ENCODE peak calls at places on chromosomes 13 and 19, in seven cellular contexts. Z, B, V, N, Y, J and Q are unnamed samples. For H3K36me3, the result is how much of the 10 kb centered on the place peaks cover.

GRCh38 chr13:23792680-23793079 is 96.5 kb downstream of the MIPEP start:
- DNase-seq in B (no peak), Y (no peak), J (no peak), N (no peak), V (no peak), Z (no peak), Q (no peak)

GRCh38 chr13:101382086-101382485 is 34.2 kb downstream of the NALCN start:
- DNase-seq in Y (no peak), N (no peak), V (no peak), Z (no peak), B (no peak), J (no peak), Q (no peak)

GRCh38 chr19:45955905-45956608 is 17.6 kb downstream of the NOVA2 start:
- DNase-seq in N (no peak), Z (no peak), V (peak), Y (no peak), B (no peak), J (peak), Q (peak)

GRCh38 chr19:13164370-13165090 is 14.3 kb downstream of the IER2 start:
- DNase-seq in Z (peak), N (peak), Y (no peak), J (peak), B (peak), V (no peak), Q (no peak)

GRCh38 chr13:100269837-100270236 is 180.9 kb downstream of the PCCA start:
- DNase-seq in Z (peak), B (peak), N (no peak), V (peak), Y (no peak), J (peak), Q (peak)

GRCh38 chr13:32938907-32939306 is 77.3 kb upstream of the KL start:
- DNase-seq in J (peak), V (no peak), N (no peak), Z (no peak), B (no peak), Y (no peak), Q (peak)

GRCh38 chr13:43331676-43332075 is 308.3 kb downstream of the DNAJC15 start:
- DNase-seq in N (no peak), V (no peak), Z (no peak), Y (no peak), B (no peak), J (no peak), Q (peak)

GRCh38 chr19:6736169-6736916 is 1.0 kb downstream of the GPR108 start:
- DNase-seq in Z (peak), B (peak), V (peak), Y (peak), J (peak), N (peak), Q (peak)

GRCh38 chr19:43450545-43450997 is 14.8 kb downstream of the LYPD3 start:
- DNase-seq in V (no peak), Y (no peak), J (no peak), B (no peak), Z (no peak), N (no peak), Q (no peak)

GRCh38 chr13:84962141-84962750 is 837.0 kb downstream of the SLITRK6 start:
- DNase-seq in V (no peak), B (no peak), N (no peak), Z (no peak), J (no peak), Y (peak), Q (no peak)

GRCh38 chr13:43300817-43301216 is 277.4 kb downstream of the DNAJC15 start:
- DNase-seq in Y (no peak), V (no peak), Z (no peak), N (no peak), B (no peak), J (no peak), Q (no peak)

GRCh38 chr19:13794388-13794751 is 873 bp upstream of the ZSWIM4 start:
- DNase-seq in B (peak), Y (no peak), J (peak), N (no peak), Z (peak), V (peak), Q (peak)

GRCh38 chr13:33509642-33510229 is 224.2 kb upstream of the STARD13 start:
- DNase-seq in Y (no peak), J (peak), Z (peak), N (no peak), V (peak), B (peak), Q (no peak)

GRCh38 chr19:17025361-17025760 is 1.2 kb downstream of the CPAMD8 start:
- DNase-seq in V (no peak), J (no peak), N (no peak), Y (no peak), B (no peak), Z (no peak), Q (no peak)

GRCh38 chr19:41939861-41940442 is 11.7 kb upstream of the ERFL start:
- DNase-seq in Y (no peak), V (no peak), B (peak), Z (no peak), J (no peak), N (no peak), Q (no peak)

GRCh38 chr13:29497137-29497654 is 98.3 kb downstream of the SLC7A1 start:
- DNase-seq in B (no peak), V (no peak), Z (peak), N (no peak), Y (no peak), J (no peak), Q (peak)

GRCh38 chr13:72290962-72291681 is 424.1 kb upstream of the DACH1 start:
- DNase-seq in N (no peak), B (no peak), V (no peak), J (peak), Y (no peak), Z (no peak), Q (peak)

GRCh38 chr13:109145631-109146030 is 516.2 kb downstream of the MYO16 start:
- DNase-seq in Z (no peak), V (no peak), B (peak), J (peak), Y (peak), N (no peak), Q (peak)

GRCh38 chr13:95530178-95530577 is 22.3 kb upstream of the CLDN10 start:
- DNase-seq in Y (peak), Z (no peak), V (no peak), J (peak), N (no peak), B (no peak), Q (peak)

GRCh38 chr13:49125964-49126363 is 94.2 kb upstream of the MLNR start:
- DNase-seq in B (no peak), N (no peak), J (no peak), V (no peak), Z (no peak), Y (no peak), Q (no peak)

GRCh38 chr19:10145031-10145430 is 25.3 kb upstream of the EIF3G start:
- DNase-seq in N (no peak), B (no peak), Y (no peak), J (no peak), V (no peak), Z (no peak), Q (no peak)

GRCh38 chr13:23980160-23980551 is 82.9 kb upstream of the C1QTNF9B start:
- DNase-seq in B (peak), Z (peak), Y (peak), J (peak), N (peak), V (peak), Q (peak)

GRCh38 chr13:32650705-32651311 is 64.6 kb downstream of the PDS5B start:
- DNase-seq in B (peak), N (peak), V (peak), Z (peak), J (peak), Y (peak), Q (peak)

GRCh38 chr19:23792784-23793183 is 34.1 kb upstream of the ZNF681 start:
- DNase-seq in Y (no peak), J (no peak), V (no peak), B (no peak), N (no peak), Z (no peak), Q (no peak)

DNA sequence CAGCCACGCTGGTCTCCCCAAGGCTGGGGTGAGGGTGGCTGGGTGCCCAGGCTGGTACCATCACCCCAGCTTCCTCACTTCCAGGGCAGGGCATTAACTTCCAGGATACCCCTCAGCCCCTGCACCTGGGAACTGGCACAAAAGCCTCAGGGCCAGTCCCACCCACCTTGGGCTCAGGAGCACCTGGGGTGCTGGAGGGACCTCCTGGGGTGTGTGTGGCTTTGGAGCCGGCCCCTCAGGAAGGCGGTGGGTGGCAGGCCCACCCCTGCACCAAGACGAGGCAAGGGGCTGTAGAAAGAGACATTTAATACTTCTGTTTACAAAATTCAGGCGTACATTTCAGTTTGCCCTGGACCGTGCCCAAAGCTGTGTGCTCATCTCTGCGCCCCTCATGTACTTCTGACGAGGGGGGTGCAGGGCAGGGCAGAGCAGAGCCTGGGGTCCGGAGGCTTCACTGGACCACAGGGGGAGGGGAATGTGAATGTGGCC is 16.8 kb downstream of the MPND start:
- DNase-seq in B (no peak), Y (no peak), J (no peak), V (no peak), N (no peak), Z (no peak), Q (no peak)
- H3K27ac ChIP-seq in B (peak), Y (no peak), J (no peak), V (no peak), N (no peak), Z (no peak), Q (no peak)

GRCh38 chr19:50992666-50993035 is 8.8 kb downstream of the KLK8 start:
- DNase-seq in B (no peak), Z (no peak), V (no peak), Y (no peak), J (peak), N (no peak), Q (no peak)
- TF ChIP-seq CTCF in B (no peak), Z (no peak), V (no peak), Y (no peak), J (no peak), N (no peak), Q (no peak)

GRCh38 chr13:38358703-38359102 is 9.1 kb downstream of the UFM1 start:
- DNase-seq in B (no peak), N (no peak), Y (no peak), J (no peak), Z (no peak), V (no peak), Q (no peak)

GRCh38 chr13:38369058-38369457 is 19.4 kb downstream of the UFM1 start:
- DNase-seq in V (no peak), Z (no peak), N (no peak), J (no peak), Y (no peak), B (no peak), Q (no peak)

GRCh38 chr13:38361551-38362262 is 12.1 kb downstream of the UFM1 start:
- DNase-seq in Y (no peak), V (no peak), B (no peak), Z (no peak), N (no peak), J (no peak), Q (no peak)

GRCh38 chr13:38366954-38367645 is 17.4 kb downstream of the UFM1 start:
- DNase-seq in Y (no peak), N (no peak), B (no peak), V (no peak), Z (no peak), J (peak), Q (no peak)

GRCh38 chr13:38363219-38363618 is 13.6 kb downstream of the UFM1 start:
- DNase-seq in Z (no peak), V (no peak), B (no peak), N (no peak), J (no peak), Y (no peak), Q (no peak)
- H3K36me3 ChIP-seq in Z (under half), V (under half), B (under half), N (under half), J (under half), Y (under half), Q (under half)

GRCh38 chr19:34275705-34276104 is 21.4 kb downstream of the GARRE1 start:
- DNase-seq in B (no peak), J (no peak), Z (no peak), Y (no peak), N (no peak), V (no peak), Q (no peak)

GRCh38 chr19:34274284-34274826 is 20.0 kb downstream of the GARRE1 start:
- DNase-seq in Z (no peak), V (no peak), J (no peak), Y (no peak), B (no peak), N (no peak), Q (no peak)

GRCh38 chr19:34269968-34270621 is 15.7 kb downstream of the GARRE1 start:
- DNase-seq in Y (peak), V (peak), N (peak), B (peak), J (peak), Z (peak), Q (peak)

GRCh38 chr19:34274827-34275625 is 20.7 kb downstream of the GARRE1 start:
- DNase-seq in Z (no peak), B (no peak), Y (no peak), N (no peak), V (no peak), J (peak), Q (peak)

DNA sequence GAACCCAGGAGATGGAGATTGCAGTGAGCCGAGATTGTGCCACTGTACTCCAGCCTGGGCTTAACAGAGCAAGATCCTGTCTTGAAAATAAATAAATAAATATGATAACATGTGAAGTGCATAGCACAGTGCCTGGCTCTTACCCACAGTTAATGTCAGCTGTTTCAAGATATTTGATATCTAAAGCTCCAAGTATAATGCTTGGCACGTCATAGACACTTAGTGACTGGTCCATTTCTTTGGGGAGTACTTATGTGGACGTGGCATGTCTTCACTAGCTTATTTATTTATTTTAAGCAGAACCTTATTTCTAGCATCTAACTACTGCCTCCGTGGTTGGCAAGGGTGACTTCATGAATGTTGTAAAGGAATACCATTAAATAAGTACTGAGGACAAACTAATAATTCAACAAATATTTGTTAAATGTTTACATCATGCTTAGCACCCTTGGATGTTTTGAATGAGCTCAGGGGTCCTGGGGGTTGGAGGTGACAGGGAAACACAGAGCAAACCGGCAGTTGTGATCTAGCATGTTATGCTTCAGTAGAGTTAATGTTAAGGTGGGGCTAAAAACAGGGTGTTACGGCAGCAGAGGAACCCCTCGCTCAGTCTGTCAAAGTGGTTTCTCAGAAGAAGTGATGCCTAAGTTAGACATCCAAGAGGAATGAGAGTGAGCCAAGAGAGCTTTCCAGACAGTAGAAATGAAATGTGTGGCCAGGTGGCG is 18.9 kb downstream of the GARRE1 start:
- DNase-seq in V (no peak), N (no peak), Y (no peak), B (no peak), Z (no peak), J (no peak), Q (no peak)
- H3K27ac ChIP-seq in V (no peak), N (no peak), Y (no peak), B (no peak), Z (peak), J (no peak), Q (peak)

GRCh38 chr13:110352735-110353134 is 45.7 kb downstream of the COL4A2 start:
- DNase-seq in J (no peak), V (no peak), Y (no peak), N (no peak), Z (no peak), B (no peak), Q (no peak)
- TF ChIP-seq CTCF in J (peak), V (no peak), Y (no peak), N (no peak), Z (no peak), B (no peak), Q (peak)

GRCh38 chr19:50964266-50964665 is 5.1 kb downstream of the KLK6 start:
- DNase-seq in V (no peak), B (no peak), Z (no peak), N (no peak), J (no peak), Y (no peak), Q (no peak)
- H3K36me3 ChIP-seq in V (under half), B (under half), Z (under half), N (under half), J (under half), Y (under half), Q (under half)

GRCh38 chr19:48784527-48784926 is 26.3 kb downstream of the BCAT2 start:
- DNase-seq in J (peak), V (no peak), Z (no peak), B (no peak), N (no peak), Y (no peak), Q (no peak)
- H3K27ac ChIP-seq in J (no peak), V (no peak), Z (no peak), B (peak), N (no peak), Y (no peak), Q (no peak)

GRCh38 chr19:54439174-54439851 is 9.7 kb upstream of the LENG8 start:
- DNase-seq in V (no peak), N (no peak), Y (no peak), B (peak), Z (no peak), J (peak), Q (peak)
- TF ChIP-seq CTCF in V (peak), N (no peak), Y (peak), B (no peak), Z (no peak), J (peak), Q (peak)